ENCODE peak calls at places on chromosome 11, in eight cellular contexts. T is activated CD8-positive, alpha-beta T cell treated with anti-CD3 and anti-CD28 coated beads, Interleukin-2, amount 10 ng/mL, durations not matched to agents 7 days and 5 days; S is Caco-2; I is spleen; J is T1000; U is left colon; A is stimulated activated CD4-positive, alpha-beta T cell treated with anti-CD3 and anti-CD28 coated beads, Interleukin-2, amount 100 ng/mL, for 24 hours; B is HCT116. K is an unnamed sample.

GRCh38 chr11:107785401-107785800 is 73.2 kb downstream of the SLC35F2 start:
- DNase-seq in T (no peak), S (no peak), I (no peak), J (no peak), U (no peak), A (peak), B (no peak), K (no peak)

GRCh38 chr11:113697798-113698407 is 8.2 kb downstream of the TMPRSS5 start:
- DNase-seq in T (no peak), S (no peak), I (no peak), J (no peak), U (no peak), A (no peak), B (no peak), K (no peak)

GRCh38 chr11:45091563-45092392 is 54.7 kb upstream of the PRDM11 start:
- DNase-seq in T (no peak), S (peak), I (peak), J (no peak), U (no peak), A (no peak), B (no peak), K (no peak)

GRCh38 chr11:82701847-82702520 is 31.7 kb downstream of the FAM181B start:
- DNase-seq in T (peak), S (peak), I (no peak), J (no peak), U (no peak), A (peak), B (peak), K (peak)

GRCh38 chr11:115324569-115325432 is 179.4 kb downstream of the CADM1 start:
- DNase-seq in T (peak), S (peak), I (no peak), J (no peak), U (no peak), A (no peak), B (no peak), K (peak)

GRCh38 chr11:18726040-18726439 is at the start of gene IGSF22:
- DNase-seq in T (no peak), S (no peak), I (no peak), J (no peak), U (no peak), A (no peak), B (no peak), K (no peak)

GRCh38 chr11:109939176-109939810 is 153.9 kb upstream of the ZC3H12C start:
- DNase-seq in T (no peak), S (peak), I (no peak), J (no peak), U (peak), A (no peak), B (peak), K (peak)

GRCh38 chr11:117767071-117767470 is 29.9 kb downstream of the DSCAML1 start:
- DNase-seq in T (no peak), S (no peak), I (no peak), J (no peak), U (no peak), A (no peak), B (no peak), K (no peak)

GRCh38 chr11:116686891-116687290 is 85.9 kb downstream of the BUD13 start:
- DNase-seq in T (no peak), S (peak), I (no peak), J (no peak), U (no peak), A (no peak), B (no peak), K (no peak)

GRCh38 chr11:2883717-2884423 is 1.7 kb downstream of the CDKN1C start:
- DNase-seq in T (no peak), S (no peak), I (no peak), J (no peak), U (peak), A (no peak), B (no peak), K (no peak)

GRCh38 chr11:13966486-13966885 is 4.0 kb downstream of the SPON1 start:
- DNase-seq in T (no peak), S (no peak), I (no peak), J (no peak), U (no peak), A (no peak), B (no peak), K (no peak)

GRCh38 chr11:47550288-47551052 is 2.5 kb downstream of the CELF1 start:
- DNase-seq in T (no peak), S (no peak), I (peak), J (no peak), U (no peak), A (no peak), B (no peak), K (no peak)

GRCh38 chr11:116558504-116559252 is 214.1 kb downstream of the BUD13 start:
- DNase-seq in T (no peak), S (no peak), I (no peak), J (no peak), U (no peak), A (no peak), B (no peak), K (no peak)

GRCh38 chr11:70713436-70713835 is 315.1 kb downstream of the CTTN start:
- DNase-seq in T (no peak), S (no peak), I (peak), J (no peak), U (no peak), A (no peak), B (no peak), K (no peak)

GRCh38 chr11:69367211-69367964 is 73.4 kb downstream of the MYEOV start:
- DNase-seq in T (no peak), S (no peak), I (no peak), J (no peak), U (no peak), A (no peak), B (no peak), K (no peak)

GRCh38 chr11:9092846-9093778 is 1.7 kb upstream of the SCUBE2 start:
- DNase-seq in T (no peak), S (no peak), I (no peak), J (no peak), U (no peak), A (no peak), B (no peak), K (no peak)

GRCh38 chr11:4093519-4094347 is 866 bp upstream of the RRM1 start:
- DNase-seq in T (no peak), S (no peak), I (no peak), J (no peak), U (no peak), A (no peak), B (no peak), K (no peak)

GRCh38 chr11:84865257-84865656 is 761.9 kb downstream of the DLG2 start:
- DNase-seq in T (no peak), S (no peak), I (no peak), J (no peak), U (no peak), A (no peak), B (no peak), K (no peak)

GRCh38 chr11:2582436-2582931 is 117.3 kb downstream of the KCNQ1OT1 start:
- DNase-seq in T (no peak), S (no peak), I (peak), J (no peak), U (peak), A (no peak), B (no peak), K (no peak)